ENCODE peak calls at places on chromosome 17, in six cellular contexts. One of them, this sample, is unnamed.

GRCh38 chr17:14197582-14197981 is 39.1 kb downstream of the CDRT15 start:
- DNase-seq in neuronal stem cell: no peak
- DNase-seq in mesenchymal stem cell: no peak
- DNase-seq in IMR-90: no peak
- DNase-seq in mesendoderm: no peak
- DNase-seq in H9: no peak
- DNase-seq in this sample: no peak

GRCh38 chr17:5418858-5419355 is 555 bp downstream of the NUP88 start:
- DNase-seq in mesenchymal stem cell: peak
- DNase-seq in mesendoderm: peak
- DNase-seq in IMR-90: peak
- DNase-seq in neuronal stem cell: peak
- DNase-seq in H9: no peak
- DNase-seq in this sample: no peak

GRCh38 chr17:3762922-3763776 is 37.8 kb downstream of the ITGAE start:
- DNase-seq in mesenchymal stem cell: no peak
- DNase-seq in IMR-90: no peak
- DNase-seq in H9: no peak
- DNase-seq in mesendoderm: no peak
- DNase-seq in neuronal stem cell: no peak
- DNase-seq in this sample: no peak

GRCh38 chr17:82108038-82108998 is 10.3 kb upstream of the FASN start:
- DNase-seq in mesendoderm: no peak
- DNase-seq in IMR-90: peak
- DNase-seq in mesenchymal stem cell: no peak
- DNase-seq in neuronal stem cell: no peak
- DNase-seq in H9: peak
- DNase-seq in this sample: no peak

GRCh38 chr17:7235693-7236665 is 1.7 kb upstream of the DVL2 start:
- DNase-seq in IMR-90: peak
- DNase-seq in H9: peak
- DNase-seq in mesendoderm: no peak
- DNase-seq in neuronal stem cell: no peak
- DNase-seq in mesenchymal stem cell: peak
- DNase-seq in this sample: no peak

GRCh38 chr17:1211287-1211686 is 31.5 kb upstream of the ABR start:
- DNase-seq in mesendoderm: no peak
- DNase-seq in mesenchymal stem cell: no peak
- DNase-seq in H9: no peak
- DNase-seq in IMR-90: no peak
- DNase-seq in neuronal stem cell: no peak
- DNase-seq in this sample: no peak

GRCh38 chr17:48641541-48642058 is 15.4 kb upstream of the HOXB9 start:
- DNase-seq in IMR-90: no peak
- DNase-seq in mesenchymal stem cell: no peak
- DNase-seq in H9: no peak
- DNase-seq in mesendoderm: no peak
- DNase-seq in neuronal stem cell: no peak
- DNase-seq in this sample: no peak

GRCh38 chr17:33647976-33648375 is 354.9 kb upstream of the ASIC2 start:
- DNase-seq in IMR-90: peak
- DNase-seq in mesendoderm: peak
- DNase-seq in H9: peak
- DNase-seq in mesenchymal stem cell: peak
- DNase-seq in neuronal stem cell: peak
- DNase-seq in this sample: no peak

GRCh38 chr17:77445908-77446535 is 305.3 kb downstream of the SEC14L1 start:
- DNase-seq in H9: no peak
- DNase-seq in neuronal stem cell: no peak
- DNase-seq in mesendoderm: no peak
- DNase-seq in IMR-90: peak
- DNase-seq in mesenchymal stem cell: peak
- DNase-seq in this sample: no peak

GRCh38 chr17:46935658-46936266 is 12.8 kb downstream of the GOSR2 start:
- DNase-seq in neuronal stem cell: no peak
- DNase-seq in IMR-90: no peak
- DNase-seq in H9: no peak
- DNase-seq in mesenchymal stem cell: no peak
- DNase-seq in mesendoderm: peak
- DNase-seq in this sample: no peak

GRCh38 chr17:37219876-37220608 is 155.7 kb upstream of the C17orf78 start:
- DNase-seq in neuronal stem cell: peak
- DNase-seq in mesendoderm: no peak
- DNase-seq in H9: no peak
- DNase-seq in mesenchymal stem cell: no peak
- DNase-seq in IMR-90: no peak
- DNase-seq in this sample: no peak

GRCh38 chr17:64155751-64156544 is 26.0 kb upstream of the ERN1 start:
- DNase-seq in IMR-90: peak
- DNase-seq in mesenchymal stem cell: peak
- DNase-seq in mesendoderm: no peak
- DNase-seq in H9: no peak
- DNase-seq in neuronal stem cell: no peak
- DNase-seq in this sample: no peak

GRCh38 chr17:19306160-19307111 is 56.1 kb downstream of the B9D1 start:
- DNase-seq in IMR-90: no peak
- DNase-seq in H9: no peak
- DNase-seq in mesendoderm: no peak
- DNase-seq in mesenchymal stem cell: no peak
- DNase-seq in neuronal stem cell: no peak
- DNase-seq in this sample: no peak

GRCh38 chr17:49914096-49914490 is 54.9 kb upstream of the DLX4 start:
- DNase-seq in mesendoderm: no peak
- DNase-seq in IMR-90: no peak
- DNase-seq in H9: no peak
- DNase-seq in mesenchymal stem cell: no peak
- DNase-seq in neuronal stem cell: no peak
- DNase-seq in this sample: no peak

GRCh38 chr17:74543406-74543805 is 2.5 kb downstream of the CD300C start:
- DNase-seq in H9: no peak
- DNase-seq in IMR-90: no peak
- DNase-seq in neuronal stem cell: no peak
- DNase-seq in mesenchymal stem cell: no peak
- DNase-seq in mesendoderm: peak
- DNase-seq in this sample: no peak

GRCh38 chr17:74037320-74037719 is 166.2 kb upstream of the RPL38 start:
- DNase-seq in mesenchymal stem cell: no peak
- DNase-seq in H9: no peak
- DNase-seq in mesendoderm: peak
- DNase-seq in neuronal stem cell: no peak
- DNase-seq in IMR-90: no peak
- DNase-seq in this sample: no peak

GRCh38 chr17:74637265-74637664 is 13.7 kb upstream of the CD300E start:
- DNase-seq in neuronal stem cell: no peak
- DNase-seq in IMR-90: no peak
- DNase-seq in mesendoderm: no peak
- DNase-seq in mesenchymal stem cell: no peak
- DNase-seq in H9: no peak
- DNase-seq in this sample: no peak

GRCh38 chr17:57527437-57528083 is 217.5 kb downstream of the CCDC182 start:
- DNase-seq in mesenchymal stem cell: no peak
- DNase-seq in IMR-90: no peak
- DNase-seq in mesendoderm: no peak
- DNase-seq in neuronal stem cell: peak
- DNase-seq in H9: no peak
- DNase-seq in this sample: no peak

GRCh38 chr17:68602267-68602644 is 1.1 kb upstream of the FAM20A start:
- DNase-seq in neuronal stem cell: no peak
- DNase-seq in mesendoderm: no peak
- DNase-seq in H9: no peak
- DNase-seq in mesenchymal stem cell: no peak
- DNase-seq in IMR-90: no peak
- DNase-seq in this sample: no peak

GRCh38 chr17:78882546-78883089 is 20.4 kb downstream of the CEP295NL start:
- DNase-seq in IMR-90: no peak
- DNase-seq in H9: peak
- DNase-seq in neuronal stem cell: no peak
- DNase-seq in mesenchymal stem cell: no peak
- DNase-seq in mesendoderm: peak
- DNase-seq in this sample: no peak

GRCh38 chr17:78884876-78885667 is 17.9 kb downstream of the CEP295NL start:
- DNase-seq in mesenchymal stem cell: no peak
- DNase-seq in neuronal stem cell: no peak
- DNase-seq in mesendoderm: no peak
- DNase-seq in IMR-90: no peak
- DNase-seq in H9: no peak
- DNase-seq in this sample: no peak

GRCh38 chr17:78883090-78883532 is 19.9 kb downstream of the CEP295NL start:
- DNase-seq in mesendoderm: peak
- DNase-seq in H9: no peak
- DNase-seq in neuronal stem cell: no peak
- DNase-seq in mesenchymal stem cell: peak
- DNase-seq in IMR-90: peak
- DNase-seq in this sample: no peak

GRCh38 chr17:78884148-78884870 is 18.7 kb downstream of the CEP295NL start:
- DNase-seq in neuronal stem cell: no peak
- DNase-seq in mesendoderm: peak
- DNase-seq in mesenchymal stem cell: peak
- DNase-seq in H9: no peak
- DNase-seq in IMR-90: no peak
- DNase-seq in this sample: peak

DNA sequence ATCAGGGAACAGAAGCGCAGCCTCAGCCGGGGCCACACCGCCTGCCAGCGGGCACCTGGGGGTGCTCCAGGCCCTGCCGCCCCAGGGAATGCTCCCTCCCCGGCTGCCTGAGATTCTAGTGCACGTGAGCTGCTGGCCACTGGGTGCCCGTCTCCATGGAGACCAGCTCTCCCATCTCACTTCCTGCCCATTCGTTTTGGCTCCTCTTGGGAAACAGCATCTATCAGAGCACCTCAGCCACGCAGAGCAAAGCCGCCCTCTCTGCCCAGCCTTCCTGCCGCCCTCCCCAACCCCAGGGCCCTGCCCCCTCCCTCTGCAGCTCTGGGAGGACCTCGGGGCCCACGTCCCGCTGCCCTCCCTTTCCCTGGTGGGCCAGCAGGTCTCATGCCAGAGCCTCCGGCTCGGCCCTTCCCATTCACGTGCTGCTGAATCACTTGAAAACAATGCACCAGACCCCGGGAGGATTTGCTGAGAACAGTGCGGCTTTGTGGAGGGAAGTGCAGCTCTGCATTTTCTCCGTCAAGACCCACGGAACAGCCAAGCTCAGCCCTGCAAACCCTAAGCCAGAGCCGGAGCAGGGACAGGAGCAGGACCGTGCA is 19.4 kb downstream of the CEP295NL start:
- DNase-seq in neuronal stem cell: peak
- DNase-seq in H9: peak
- DNase-seq in IMR-90: peak
- DNase-seq in mesendoderm: peak
- DNase-seq in mesenchymal stem cell: peak
- DNase-seq in this sample: no peak
- H2BK120ac ChIP-seq in neuronal stem cell: peak
- H2BK120ac ChIP-seq in H9: no peak
- H2BK120ac ChIP-seq in IMR-90: peak
- H2BK120ac ChIP-seq in mesendoderm: no peak
- H2BK120ac ChIP-seq in mesenchymal stem cell: peak
- H2BK120ac ChIP-seq in this sample: no peak

GRCh38 chr17:75998327-75998795 is 2.3 kb upstream of the CDK3 start:
- DNase-seq in mesendoderm: peak
- DNase-seq in mesenchymal stem cell: no peak
- DNase-seq in H9: no peak
- DNase-seq in IMR-90: no peak
- DNase-seq in neuronal stem cell: no peak
- DNase-seq in this sample: no peak

GRCh38 chr17:76000016-76000754 is 470 bp upstream of the CDK3 start:
- DNase-seq in mesenchymal stem cell: peak
- DNase-seq in IMR-90: peak
- DNase-seq in mesendoderm: peak
- DNase-seq in neuronal stem cell: peak
- DNase-seq in H9: peak
- DNase-seq in this sample: peak

GRCh38 chr17:75994802-75995350 is 5.8 kb upstream of the CDK3 start:
- DNase-seq in mesendoderm: no peak
- DNase-seq in mesenchymal stem cell: no peak
- DNase-seq in IMR-90: no peak
- DNase-seq in H9: no peak
- DNase-seq in neuronal stem cell: no peak
- DNase-seq in this sample: no peak

GRCh38 chr17:75995385-75995925 is 5.2 kb upstream of the CDK3 start:
- DNase-seq in neuronal stem cell: no peak
- DNase-seq in H9: no peak
- DNase-seq in mesendoderm: no peak
- DNase-seq in IMR-90: no peak
- DNase-seq in mesenchymal stem cell: no peak
- DNase-seq in this sample: no peak

GRCh38 chr17:75996665-75997590 is 3.7 kb upstream of the CDK3 start:
- DNase-seq in IMR-90: peak
- DNase-seq in mesenchymal stem cell: peak
- DNase-seq in neuronal stem cell: no peak
- DNase-seq in H9: no peak
- DNase-seq in mesendoderm: peak
- DNase-seq in this sample: no peak
- H2BK120ac ChIP-seq in IMR-90: peak
- H2BK120ac ChIP-seq in mesenchymal stem cell: no peak
- H2BK120ac ChIP-seq in neuronal stem cell: no peak
- H2BK120ac ChIP-seq in H9: no peak
- H2BK120ac ChIP-seq in mesendoderm: no peak
- H2BK120ac ChIP-seq in this sample: no peak

GRCh38 chr17:40113110-40113960 is 8.4 kb upstream of the MSL1 start:
- DNase-seq in neuronal stem cell: peak
- DNase-seq in mesendoderm: peak
- DNase-seq in H9: peak
- DNase-seq in mesenchymal stem cell: peak
- DNase-seq in IMR-90: peak
- DNase-seq in this sample: peak
- H2BK120ac ChIP-seq in neuronal stem cell: no peak
- H2BK120ac ChIP-seq in mesendoderm: no peak
- H2BK120ac ChIP-seq in H9: no peak
- H2BK120ac ChIP-seq in mesenchymal stem cell: peak
- H2BK120ac ChIP-seq in IMR-90: peak
- H2BK120ac ChIP-seq in this sample: peak

DNA sequence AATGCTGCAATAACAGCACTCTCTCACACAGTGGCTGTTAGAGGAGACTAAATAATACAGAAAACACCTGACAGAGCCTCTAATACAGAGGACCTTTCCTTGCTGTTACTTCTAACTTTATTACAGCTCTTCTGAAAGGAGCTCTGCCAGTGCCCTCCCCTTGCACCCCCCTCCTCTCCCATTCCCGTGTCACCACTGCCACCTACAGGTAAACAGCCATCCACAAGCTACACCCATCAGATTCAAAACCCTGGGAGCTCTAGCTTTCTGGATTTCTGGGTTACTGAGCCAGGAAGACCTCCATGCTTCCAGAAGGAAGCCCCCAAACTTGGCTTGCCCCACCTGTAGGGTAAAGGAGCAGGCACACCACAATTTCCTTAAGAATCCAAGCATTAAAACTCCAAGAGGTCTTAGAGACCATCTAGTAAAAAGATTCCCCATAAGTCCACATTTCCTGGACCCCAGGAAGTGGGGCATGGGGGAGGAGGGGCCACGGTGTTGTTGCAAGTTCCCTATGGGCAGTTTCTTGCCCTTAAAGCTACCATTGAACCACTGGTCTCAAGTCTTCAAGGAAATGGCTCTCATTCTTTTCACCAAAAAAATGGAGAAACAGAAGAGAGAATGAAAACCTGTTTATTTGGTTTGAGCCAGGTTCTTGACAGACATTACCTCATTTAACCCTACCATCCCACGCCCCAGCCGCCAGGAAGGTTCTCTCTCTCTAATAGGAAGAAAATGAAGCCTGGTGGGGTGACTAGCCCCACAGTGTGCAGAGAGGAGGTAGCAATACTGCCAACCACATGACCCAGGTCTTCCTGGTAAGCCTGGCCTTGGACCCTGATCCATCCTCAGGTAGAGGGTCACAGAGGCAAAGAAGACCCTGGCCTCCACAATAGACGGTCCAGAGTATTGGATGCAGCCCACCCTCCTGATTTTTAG is 52.8 kb downstream of the TOM1L2 start:
- DNase-seq in neuronal stem cell: peak
- DNase-seq in IMR-90: peak
- DNase-seq in mesendoderm: peak
- DNase-seq in mesenchymal stem cell: peak
- DNase-seq in H9: peak
- DNase-seq in this sample: peak
- H2BK120ac ChIP-seq in neuronal stem cell: peak
- H2BK120ac ChIP-seq in IMR-90: peak
- H2BK120ac ChIP-seq in mesendoderm: peak
- H2BK120ac ChIP-seq in mesenchymal stem cell: peak
- H2BK120ac ChIP-seq in H9: no peak
- H2BK120ac ChIP-seq in this sample: peak

This sample was measured in H1.